ENCODE peak calls at places on chromosomes 6 and 20, in four cellular contexts. J is ovary, Q is esophagus squamous epithelium, Y is heart right ventricle. W is an unnamed sample. For H3K36me3 and H3K4me1, the result is how much of the 10 kb centered on the place peaks cover.

GRCh38 chr6:128364766-128365519 is 155.5 kb downstream of the PTPRK start:
- DNase-seq in J (no peak), Q (no peak), Y (no peak), W (no peak)

GRCh38 chr20:49715466-49715865 is 1.8 kb upstream of the B4GALT5 start:
- DNase-seq in Y (no peak), Q (no peak), J (no peak), W (no peak)

GRCh38 chr6:118387921-118388701 is 160.0 kb upstream of the PLN start:
- DNase-seq in Y (no peak), J (no peak), Q (no peak), W (no peak)

GRCh38 chr6:20660534-20660933 is 126.3 kb downstream of the CDKAL1 start:
- DNase-seq in Y (no peak), Q (no peak), J (no peak), W (no peak)

GRCh38 chr20:53938739-53939138 is 131.7 kb downstream of the BCAS1 start:
- DNase-seq in Q (no peak), Y (no peak), J (no peak), W (no peak)

GRCh38 chr6:75219213-75219612 is 13.4 kb upstream of the COL12A1 start:
- DNase-seq in Q (no peak), Y (no peak), J (no peak), W (no peak)

GRCh38 chr6:165662041-165662491 is 975 bp downstream of the PDE10A start:
- DNase-seq in Q (no peak), Y (peak), J (peak), W (no peak)

GRCh38 chr6:158020272-158020711 is 38.6 kb downstream of the SYNJ2 start:
- DNase-seq in Q (no peak), Y (no peak), J (no peak), W (no peak)

GRCh38 chr6:54288476-54288875 is 19.8 kb upstream of the TINAG start:
- DNase-seq in Y (no peak), Q (no peak), J (no peak), W (no peak)

GRCh38 chr6:43516367-43516696 is 394 bp downstream of the YIPF3 start:
- DNase-seq in Y (no peak), Q (no peak), J (no peak), W (no peak)

GRCh38 chr6:53959717-53960116 is 151.5 kb upstream of the MLIP start:
- DNase-seq in J (no peak), Q (no peak), Y (no peak), W (no peak)

GRCh38 chr6:33513213-33513612 is 58.8 kb downstream of the ZBTB9 start:
- DNase-seq in Y (no peak), Q (no peak), J (no peak), W (no peak)

DNA sequence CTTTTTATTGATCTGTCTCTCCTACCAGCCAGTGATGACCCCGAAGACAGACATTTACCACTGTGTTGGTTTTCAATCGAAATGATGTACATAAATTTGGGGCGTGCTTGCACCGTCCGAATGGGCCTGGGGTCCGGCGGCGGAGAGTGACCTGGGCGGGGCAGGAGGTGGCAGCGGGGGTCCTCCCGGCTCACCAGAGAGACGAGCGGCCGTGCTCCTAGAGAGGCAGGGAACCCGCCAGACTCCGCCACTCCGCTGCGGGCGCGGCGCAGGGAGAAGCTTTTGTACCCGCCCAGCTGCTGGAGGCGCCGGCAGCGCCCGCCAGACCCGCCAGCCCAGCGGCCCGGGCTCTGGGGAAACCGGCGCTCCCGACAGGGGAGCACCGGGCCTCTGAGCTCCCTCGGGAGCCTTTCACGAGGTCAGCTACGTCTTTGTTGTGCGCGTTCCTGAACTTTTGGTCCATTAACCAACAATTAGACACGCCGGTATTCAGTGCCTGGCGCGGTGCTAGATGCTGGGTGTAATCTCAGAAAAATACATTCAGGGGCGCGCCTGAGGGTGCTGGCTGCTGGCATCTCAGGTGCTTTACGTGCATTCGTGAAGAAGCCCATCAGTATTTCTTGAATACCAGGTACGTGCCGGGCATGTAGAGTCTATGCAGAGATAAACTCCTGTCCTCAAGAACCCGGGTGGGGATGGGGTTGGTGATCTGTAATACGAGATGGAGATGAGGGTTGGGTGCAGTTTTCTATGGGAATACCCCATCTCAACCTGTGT is at the start of gene PGBD1:
- DNase-seq in Y (peak), J (peak), Q (no peak), W (peak)
- H3K36me3 ChIP-seq in Y (under half), J (under half), Q (under half), W (under half)

GRCh38 chr6:2873643-2874042 is 29.5 kb downstream of the SERPINB9 start:
- DNase-seq in Y (no peak), Q (no peak), J (no peak), W (no peak)

GRCh38 chr6:2877960-2878359 is 25.1 kb downstream of the SERPINB9 start:
- DNase-seq in Y (no peak), J (no peak), Q (no peak), W (no peak)

GRCh38 chr6:2875840-2876207 is 27.3 kb downstream of the SERPINB9 start:
- DNase-seq in J (peak), Y (no peak), Q (no peak), W (peak)

GRCh38 chr6:2876210-2877056 is 26.7 kb downstream of the SERPINB9 start:
- DNase-seq in J (peak), Y (peak), Q (no peak), W (peak)

DNA sequence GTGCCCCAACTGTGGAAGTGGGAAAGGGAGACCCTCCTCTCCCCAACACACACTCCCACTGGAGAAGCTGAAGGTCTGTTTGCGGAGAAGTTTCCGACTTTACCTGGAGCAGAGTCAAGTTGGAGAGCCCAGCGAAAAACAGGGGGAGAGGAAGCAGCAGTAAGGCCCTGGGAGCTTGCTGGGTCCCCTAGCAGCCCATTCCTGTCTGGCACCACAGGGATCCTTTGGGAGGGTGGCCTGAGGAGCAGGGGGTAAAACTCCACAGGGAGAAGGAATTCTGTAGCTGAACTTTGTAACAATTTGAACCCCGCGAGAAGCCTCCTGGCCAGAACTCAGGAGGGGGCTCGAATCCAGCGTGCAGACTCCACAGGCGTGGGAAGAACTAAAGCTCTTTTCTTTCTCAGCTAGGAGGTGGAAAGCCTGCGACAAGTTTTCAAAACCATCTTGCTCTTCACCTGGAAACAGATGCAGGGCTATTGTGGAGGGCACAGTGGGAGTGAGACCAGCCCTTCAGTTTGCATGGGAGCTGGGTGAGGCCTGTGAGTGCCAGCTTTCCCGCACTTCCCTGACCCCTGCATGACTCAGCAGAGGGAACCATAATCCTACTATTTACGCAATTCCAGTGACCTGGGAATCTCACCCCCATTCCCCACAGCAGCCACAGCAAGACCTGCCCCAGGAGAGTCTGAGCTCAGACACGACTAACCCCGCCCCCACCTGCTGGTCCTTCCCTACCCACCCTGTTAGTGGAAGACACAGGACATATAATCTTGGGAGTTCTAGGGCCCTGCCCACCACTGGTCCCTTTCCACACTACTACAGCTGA is 25.8 kb downstream of the SERPINB9 start:
- DNase-seq in Y (no peak), J (no peak), Q (no peak), W (no peak)
- H3K4me1 ChIP-seq in Y (under half), J (under half), Q (under half), W (under half)

DNA sequence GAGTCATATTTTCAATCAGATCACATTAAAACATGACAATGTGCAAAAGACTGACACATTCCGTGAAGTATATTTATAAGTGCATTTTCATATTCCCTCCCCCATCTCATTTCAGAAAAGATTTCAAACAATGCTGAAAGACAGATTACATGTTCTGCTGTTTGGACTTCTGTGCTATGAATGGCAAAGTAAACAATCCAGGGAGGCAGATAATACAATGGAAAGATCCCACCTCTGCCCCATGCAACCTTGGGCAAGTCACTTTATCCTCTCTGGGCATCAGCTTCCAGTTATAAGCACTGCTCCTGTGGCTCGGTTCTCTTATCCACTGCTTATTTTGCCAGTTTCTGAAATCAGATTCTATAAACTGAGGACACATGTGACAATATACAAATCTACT is 110.2 kb downstream of the RCAN2 start:
- DNase-seq in J (no peak), Y (no peak), Q (no peak), W (no peak)
- H3K36me3 ChIP-seq in J (under half), Y (under half), Q (under half), W (under half)

GRCh38 chr6:137514418-137514817 is 20.2 kb upstream of the OLIG3 start:
- DNase-seq in Q (no peak), J (no peak), Y (no peak), W (no peak)
- H3K4me1 ChIP-seq in Q (under half), J (under half), Y (under half), W (under half)

GRCh38 chr6:35602133-35602946 is 86.4 kb downstream of the FKBP5 start:
- DNase-seq in J (no peak), Y (no peak), Q (no peak), W (peak)
- H3K36me3 ChIP-seq in J (under half), Y (under half), Q (under half), W (under half)

GRCh38 chr20:61321481-61321880 is 69.4 kb downstream of the CDH4 start:
- DNase-seq in Q (no peak), Y (no peak), J (no peak), W (no peak)
- H3K4me1 ChIP-seq in Q (under half), Y (under half), J (under half), W (under half)

DNA sequence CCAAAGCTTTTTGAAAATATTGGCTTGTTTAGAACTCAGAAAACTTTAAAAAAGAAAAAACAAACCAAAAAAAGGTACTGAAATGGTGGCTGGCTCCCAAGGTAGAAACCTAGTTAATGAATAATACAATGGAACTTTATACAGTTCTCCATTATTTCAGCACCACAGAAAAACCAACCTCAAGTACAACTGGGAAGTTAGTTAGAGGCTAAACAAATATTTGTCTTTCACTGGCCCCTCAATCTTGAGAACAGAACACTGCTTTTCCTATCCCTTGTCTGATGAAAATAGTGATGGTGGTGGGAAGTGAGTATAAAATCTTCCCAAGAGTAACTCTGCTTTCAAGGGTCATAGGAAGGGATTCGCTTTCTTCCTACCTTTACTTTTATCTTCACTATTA is 126.5 kb downstream of the REV3L start:
- DNase-seq in Q (no peak), J (no peak), Y (no peak), W (no peak)
- H3K36me3 ChIP-seq in Q (under half), J (under half), Y (under half), W (under half)

GRCh38 chr6:28721372-28721771 is 195.7 kb downstream of the GPX5 start:
- DNase-seq in J (no peak), Y (no peak), Q (no peak), W (no peak)
- H3K4me1 ChIP-seq in J (under half), Y (under half), Q (under half), W (under half)

GRCh38 chr6:109370792-109371191 is 11.5 kb downstream of the CD164 start:
- DNase-seq in Q (no peak), Y (no peak), J (no peak), W (no peak)
- H3K36me3 ChIP-seq in Q (under half), Y (under half), J (under half), W (under half)

W was measured in Peyer's patch.